ENCODE peak calls at places on chromosome 11, in ten cellular contexts. R is right lobe of liver; E is CD8-positive, alpha-beta T cell; M is left ventricle myocardium inferior; Z is choroid plexus epithelial cell; L is brain microvascular endothelial cell; T is IMR-90; X is upper lobe of right lung; B is AG04450; C is PC-9. F is an unnamed sample.
A peak's percentile ranks its signal among the peaks of the same experiment; 100 is the strongest.

GRCh38 chr11:12182650-12183511 is 72.5 kb downstream of the MICAL2 start:
- DNase-seq in R (no peak), Z (peak; percentile 94), C (peak; percentile 95), E (no peak), M (peak; percentile 61), T (peak; percentile 98), B (peak; percentile 94), X (no peak), L (peak; percentile 97), F (no peak)

GRCh38 chr11:24293964-24294363 is 202.9 kb upstream of the LUZP2 start:
- DNase-seq in X (no peak), M (no peak), Z (no peak), L (no peak), T (no peak), C (no peak), R (no peak), E (no peak), B (no peak), F (no peak)

GRCh38 chr11:102007567-102008437 is 39.4 kb upstream of the CFAP300 start:
- DNase-seq in L (no peak), R (no peak), X (no peak), E (no peak), Z (peak; percentile 72), T (peak; percentile 66), M (no peak), B (peak; percentile 4), C (peak; percentile 99), F (peak; percentile 48)

GRCh38 chr11:1628506-1629325 is 859 bp upstream of the KRTAP5-5 start:
- DNase-seq in B (no peak), C (no peak), M (no peak), X (peak; percentile 81), L (no peak), Z (peak; percentile 39), E (peak; percentile 51), R (no peak), T (peak; percentile 9), F (peak; percentile 52)

GRCh38 chr11:33292306-33292705 is 35.1 kb downstream of the HIPK3 start:
- DNase-seq in M (no peak), T (no peak), R (no peak), B (no peak), C (no peak), E (no peak), Z (no peak), X (no peak), L (no peak), F (no peak)

GRCh38 chr11:69390561-69390960 is 90.9 kb upstream of the LINC01488 start:
- DNase-seq in B (no peak), T (no peak), X (no peak), Z (no peak), E (no peak), R (peak; percentile 33), L (no peak), C (no peak), M (no peak), F (no peak)

GRCh38 chr11:1641096-1641495 is 11.5 kb downstream of the KRTAP5-5 start:
- DNase-seq in L (no peak), T (no peak), E (no peak), Z (no peak), C (no peak), M (no peak), X (no peak), B (no peak), R (no peak), F (no peak)

GRCh38 chr11:110431212-110432073 is 1.7 kb downstream of the FDX1 start:
- DNase-seq in E (no peak), B (no peak), C (peak; percentile 83), T (peak; percentile 31), M (no peak), R (no peak), X (no peak), Z (peak; percentile 33), L (no peak), F (no peak)

GRCh38 chr11:57417056-57417455 is 9.9 kb downstream of the SLC43A3 start:
- DNase-seq in C (peak; percentile 10), E (no peak), Z (peak; percentile 44), T (peak; percentile 48), M (no peak), X (no peak), B (no peak), L (no peak), R (no peak), F (no peak)

GRCh38 chr11:28514391-28514790 is 406.2 kb downstream of the METTL15 start:
- DNase-seq in B (no peak), L (peak; percentile 10), T (peak; percentile 54), E (no peak), R (no peak), M (no peak), C (no peak), Z (peak; percentile 33), X (no peak), F (no peak)

GRCh38 chr11:33040127-33040861 is 922 bp downstream of the TCP11L1 start:
- DNase-seq in R (no peak), T (peak; percentile 44), C (no peak), Z (peak; percentile 35), L (no peak), B (no peak), E (no peak), X (no peak), M (no peak), F (no peak)

GRCh38 chr11:112345708-112346107 is 85.0 kb upstream of the PLET1 start:
- DNase-seq in L (no peak), B (no peak), Z (no peak), E (no peak), C (peak; percentile 8), T (no peak), M (no peak), X (no peak), R (no peak), F (no peak)

GRCh38 chr11:122714021-122714420 is 58.5 kb downstream of the UBASH3B start:
- DNase-seq in M (no peak), R (no peak), E (no peak), L (no peak), B (no peak), X (no peak), Z (no peak), C (no peak), T (no peak), F (no peak)

GRCh38 chr11:78417888-78418583 is 416 bp upstream of the GAB2 start:
- DNase-seq in M (peak; percentile 87), B (no peak), R (peak; percentile 82), X (peak; percentile 93), E (peak; percentile 71), Z (peak; percentile 71), T (peak; percentile 69), C (peak; percentile 63), L (peak; percentile 56), F (peak; percentile 73)

GRCh38 chr11:86214710-86215109 is 29.8 kb upstream of the EED start:
- DNase-seq in X (no peak), E (no peak), T (no peak), L (no peak), C (no peak), Z (no peak), B (no peak), M (no peak), R (no peak), F (no peak)

GRCh38 chr11:33476945-33477584 is 219.9 kb downstream of the HIPK3 start:
- DNase-seq in R (no peak), C (no peak), Z (peak; percentile 62), B (no peak), T (peak; percentile 50), M (no peak), X (no peak), E (no peak), L (peak; percentile 23), F (no peak)

DNA sequence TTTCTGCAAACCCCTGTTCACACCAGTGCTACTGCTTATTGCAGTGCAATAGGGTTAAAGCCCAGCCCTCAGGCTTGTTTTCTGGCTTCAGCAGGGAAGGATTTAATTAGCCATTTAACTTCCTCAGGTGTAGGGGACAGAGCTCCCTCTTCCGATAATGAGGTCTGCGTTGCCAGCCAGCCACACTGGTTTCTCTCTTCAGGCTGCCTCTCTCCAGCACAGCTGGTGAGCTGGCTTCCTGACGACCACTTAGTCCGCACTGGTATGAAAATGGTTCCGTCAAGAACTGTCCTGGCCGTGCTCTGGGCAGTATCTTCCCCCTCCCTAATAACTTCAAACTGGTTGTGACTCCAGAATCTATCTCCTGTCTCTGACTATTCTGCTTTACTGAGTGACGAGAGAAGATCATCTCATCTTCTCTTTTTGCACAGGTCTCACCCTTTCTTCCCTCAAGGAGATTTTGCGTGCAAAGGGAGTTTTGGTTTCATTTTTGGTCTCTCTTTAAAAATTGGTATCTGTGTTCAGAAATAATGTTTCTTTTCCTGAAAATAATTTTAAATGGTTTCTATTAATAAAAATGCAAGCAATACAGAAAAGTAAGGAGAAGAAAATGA is 49.2 kb downstream of the CNTN5 start:
- DNase-seq in X (no peak), E (no peak), B (no peak), Z (peak; percentile 57), C (no peak), T (no peak), L (peak; percentile 26), R (no peak), M (no peak), F (no peak)
- H3K4me3 ChIP-seq in X (peak overlapping the region; percentile 51), E (peak overlapping the region; percentile 5), B (peak overlapping the region; percentile 23), Z (peak overlapping the region; percentile 68), C (no peak overlapping the region), T (peak overlapping the region; percentile 45), L (peak overlapping the region; percentile 62), R (peak overlapping the region; percentile 51), M (peak overlapping the region; percentile 57), F (no peak overlapping the region)

DNA sequence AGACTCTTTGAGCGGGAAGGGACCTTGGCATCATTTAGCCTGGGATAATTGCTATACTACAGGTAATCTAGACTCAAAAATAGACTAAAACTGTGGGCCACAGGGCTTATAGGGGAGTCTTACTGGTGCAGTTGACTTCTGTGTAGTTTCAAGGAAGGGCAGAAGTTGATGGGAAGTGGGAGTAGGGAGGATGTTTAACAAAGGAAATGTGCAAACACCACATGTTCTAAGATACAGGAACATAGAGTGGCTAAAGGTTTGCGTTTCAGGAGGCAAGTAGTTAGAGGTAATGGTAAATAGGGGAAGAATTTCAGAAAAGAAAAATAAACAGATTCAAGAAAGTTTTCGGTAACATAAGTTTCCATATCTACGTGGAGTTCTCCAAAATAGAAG is 14.4 kb upstream of the SORL1 start:
- DNase-seq in B (no peak), L (no peak), C (no peak), R (no peak), Z (no peak), M (no peak), X (no peak), E (no peak), T (no peak), F (no peak)
- H3K4me3 ChIP-seq in B (no peak overlapping the region), L (no peak overlapping the region), C (no peak overlapping the region), R (no peak overlapping the region), Z (no peak overlapping the region), M (no peak overlapping the region), X (no peak overlapping the region), E (no peak overlapping the region), T (no peak overlapping the region), F (no peak overlapping the region)

DNA sequence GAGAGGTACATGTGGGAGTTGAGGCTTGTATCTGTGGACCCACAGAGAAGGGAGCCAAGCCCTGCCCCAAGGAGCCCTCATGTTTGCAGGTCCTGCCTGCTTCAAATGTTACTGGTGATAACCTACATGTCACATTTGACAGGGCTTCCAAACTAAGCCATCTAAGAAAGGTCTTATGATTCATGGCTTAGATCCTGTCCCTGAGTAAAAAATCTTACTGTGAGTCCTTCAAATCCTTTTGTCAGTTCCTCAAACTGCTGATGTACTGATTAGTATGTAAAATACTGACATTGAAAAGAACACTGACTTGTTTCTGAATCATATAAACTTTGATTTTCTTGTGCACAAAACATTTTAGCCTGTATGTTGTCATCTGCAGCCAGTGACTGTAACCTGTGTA is 1.0 kb upstream of the PANX1 start:
- DNase-seq in X (no peak), R (no peak), T (no peak), B (no peak), Z (no peak), C (no peak), E (no peak), L (no peak), M (no peak), F (no peak)
- H3K4me3 ChIP-seq in X (peak overlapping the region; percentile 96), R (no peak overlapping the region), T (peak overlapping the region; percentile 88), B (peak overlapping the region; percentile 96), Z (peak overlapping the region; percentile 88), C (peak overlapping the region; percentile 92), E (peak overlapping the region; percentile 91), L (peak overlapping the region; percentile 95), M (peak overlapping the region; percentile 94), F (peak overlapping the region; percentile 97)

GRCh38 chr11:94680426-94680825 is 87.7 kb upstream of the AMOTL1 start:
- DNase-seq in B (no peak), C (no peak), T (no peak), E (no peak), M (no peak), X (no peak), L (no peak), Z (no peak), R (no peak), F (no peak)
- H3K4me3 ChIP-seq in B (no peak overlapping the region), C (no peak overlapping the region), T (no peak overlapping the region), E (no peak overlapping the region), M (no peak overlapping the region), X (no peak overlapping the region), L (no peak overlapping the region), Z (no peak overlapping the region), R (no peak overlapping the region), F (no peak overlapping the region)